ENCODE peak calls at places on chromosomes 3 and 15, in five cellular contexts. K is lung, R is A549, J is cardiac fibroblast, B is ovary. O is an unnamed sample.

GRCh38 chr3:76859596-76859995 is 180.3 kb upstream of the ROBO2 start:
- DNase-seq in B (no peak), K (no peak), R (no peak), J (no peak), O (no peak)

GRCh38 chr3:4021162-4021561 is 221.9 kb downstream of the LRRN1 start:
- DNase-seq in B (no peak), J (no peak), K (no peak), R (no peak), O (no peak)

GRCh38 chr3:197454014-197454413 is 101.8 kb downstream of the BDH1 start:
- DNase-seq in K (no peak), B (no peak), J (peak; percentile 31), R (no peak), O (no peak)

GRCh38 chr3:21117397-21117796 is 633.6 kb downstream of the ZNF385D start:
- DNase-seq in K (no peak), J (no peak), R (no peak), B (no peak), O (no peak)

GRCh38 chr15:63596666-63597032 is 538 bp upstream of the FBXL22 start:
- DNase-seq in B (no peak), K (no peak), R (no peak), J (no peak), O (no peak)

GRCh38 chr3:196726788-196727675 is 12.6 kb upstream of the PAK2 start:
- DNase-seq in J (peak; percentile 18), B (no peak), K (no peak), R (no peak), O (no peak)

GRCh38 chr15:78415284-78415683 is 22.7 kb upstream of the IREB2 start:
- DNase-seq in J (peak; percentile 42), R (peak; percentile 47), B (no peak), K (no peak), O (no peak)

GRCh38 chr15:53843166-53843565 is 83.7 kb upstream of the WDR72 start:
- DNase-seq in B (no peak), J (no peak), K (no peak), R (no peak), O (no peak)

GRCh38 chr3:105722943-105723556 is 145.8 kb downstream of the CBLB start:
- DNase-seq in B (no peak), R (no peak), K (no peak), J (no peak), O (no peak)

GRCh38 chr15:48493084-48493762 is 152.3 kb downstream of the FBN1 start:
- DNase-seq in B (no peak), J (peak; percentile 82), K (no peak), R (no peak), O (no peak)

GRCh38 chr3:119723022-119723421 is 20.2 kb downstream of the CFAP91 start:
- DNase-seq in B (no peak), R (no peak), J (no peak), K (no peak), O (no peak)

GRCh38 chr3:113205481-113205880 is 5.9 kb upstream of the BOC start:
- DNase-seq in R (no peak), K (no peak), J (no peak), B (no peak), O (no peak)